ENCODE peak calls at places on chromosomes 3 and 15, in six cellular contexts. O, P, W, I, U and X are unnamed samples.

GRCh38 chr15:74988007-74988800 is 7.2 kb upstream of the SCAMP5 start:
- DNase-seq in O (no peak), P (no peak), W (peak), I (peak), U (peak), X (no peak)

GRCh38 chr3:99568936-99569335 is 69.5 kb upstream of the COL8A1 start:
- DNase-seq in O (no peak), P (no peak), W (no peak), I (no peak), U (no peak), X (no peak)

GRCh38 chr3:168212664-168213255 is 117.0 kb upstream of the GOLIM4 start:
- DNase-seq in O (no peak), P (no peak), W (peak), I (no peak), U (no peak), X (no peak)

GRCh38 chr15:78130466-78131294 is 565 bp downstream of the CIB2 start:
- DNase-seq in O (no peak), P (no peak), W (no peak), I (no peak), U (no peak), X (no peak)

GRCh38 chr15:100627789-100628395 is 25.5 kb downstream of the ASB7 start:
- DNase-seq in O (peak), P (peak), W (peak), I (peak), U (peak), X (peak)

GRCh38 chr3:132522353-132522752 is 74.7 kb upstream of the ACKR4 start:
- DNase-seq in O (no peak), P (no peak), W (no peak), I (no peak), U (no peak), X (no peak)

GRCh38 chr3:52221563-52222318 is 3.7 kb downstream of the TLR9 start:
- DNase-seq in O (no peak), P (no peak), W (no peak), I (no peak), U (peak), X (no peak)

GRCh38 chr3:42713747-42714146 is 11.1 kb upstream of the HHATL start:
- DNase-seq in O (no peak), P (no peak), W (no peak), I (no peak), U (no peak), X (no peak)

GRCh38 chr3:172853911-172854648 is 103.6 kb downstream of the ECT2 start:
- DNase-seq in O (no peak), P (no peak), W (no peak), I (no peak), U (no peak), X (no peak)

GRCh38 chr3:129481783-129482332 is 41.8 kb downstream of the IFT122 start:
- DNase-seq in O (no peak), P (peak), W (no peak), I (no peak), U (peak), X (no peak)

GRCh38 chr3:168002786-168003368 is 92.8 kb downstream of the GOLIM4 start:
- DNase-seq in O (no peak), P (no peak), W (peak), I (peak), U (no peak), X (no peak)

GRCh38 chr3:37024092-37024491 is 30.8 kb downstream of the MLH1 start:
- DNase-seq in O (no peak), P (no peak), W (peak), I (peak), U (no peak), X (no peak)

GRCh38 chr3:12934431-12934830 is 93.1 kb upstream of the RPL32 start:
- DNase-seq in O (no peak), P (no peak), W (no peak), I (no peak), U (peak), X (peak)

GRCh38 chr3:177459397-177459796 is 262.1 kb upstream of the TBL1XR1 start:
- DNase-seq in O (no peak), P (no peak), W (no peak), I (peak), U (peak), X (no peak)

GRCh38 chr3:64329037-64329436 is 103.8 kb upstream of the PRICKLE2 start:
- DNase-seq in O (no peak), P (no peak), W (no peak), I (peak), U (no peak), X (no peak)

GRCh38 chr3:12284591-12284990 is 4.3 kb upstream of the PPARG start:
- DNase-seq in O (no peak), P (no peak), W (no peak), I (no peak), U (no peak), X (no peak)

GRCh38 chr3:143674100-143674968 is 173.9 kb downstream of the SLC9A9 start:
- DNase-seq in O (peak), P (peak), W (peak), I (peak), U (peak), X (peak)

GRCh38 chr15:69556344-69556743 is 103.7 kb downstream of the RPLP1 start:
- DNase-seq in O (no peak), P (no peak), W (no peak), I (no peak), U (no peak), X (no peak)

GRCh38 chr3:174440350-174440716 is 418.8 kb upstream of the NAALADL2 start:
- DNase-seq in O (no peak), P (no peak), W (peak), I (no peak), U (peak), X (peak)

GRCh38 chr15:70763950-70764730 is 782 bp upstream of the UACA start:
- DNase-seq in O (no peak), P (no peak), W (no peak), I (no peak), U (no peak), X (no peak)

GRCh38 chr15:91853501-91853967 is at the start of gene SLCO3A1:
- DNase-seq in O (peak), P (peak), W (peak), I (peak), U (peak), X (peak)

GRCh38 chr15:62469478-62469873 is 304.4 kb upstream of the C2CD4B start:
- DNase-seq in O (no peak), P (no peak), W (no peak), I (peak), U (no peak), X (peak)

GRCh38 chr15:68042156-68042854 is 11.8 kb upstream of the PIAS1 start:
- DNase-seq in O (no peak), P (no peak), W (no peak), I (no peak), U (no peak), X (no peak)

GRCh38 chr15:76330281-76330680 is 6.3 kb upstream of the ISL2 start:
- DNase-seq in O (no peak), P (no peak), W (peak), I (peak), U (no peak), X (no peak)

GRCh38 chr15:38768970-38769369 is 204.4 kb upstream of the RASGRP1 start:
- DNase-seq in O (no peak), P (no peak), W (peak), I (peak), U (no peak), X (no peak)